ENCODE peak calls at places on chromosomes 6 and 20, in seven cellular contexts. H is T-helper 17 cell; N is activated B cell treated with CpG ODN at 0.5 μM for 24 hours; G is non-pigmented ciliary epithelial cell; A is islet precursor cell; X is stimulated activated CD4-positive, alpha-beta T cell treated with anti-CD3 and anti-CD28 coated beads, Interleukin-2, amount 100 ng/mL, for 48 hours; K is SW480. D is an unnamed sample.

GRCh38 chr6:168045706-168046620 is 33.0 kb downstream of the FRMD1 start:
- DNase-seq in H (no peak), G (no peak), K (no peak), X (no peak), A (peak), N (no peak), D (no peak)

GRCh38 chr20:62274332-62275262 is 28.2 kb upstream of the ADRM1 start:
- DNase-seq in G (no peak), A (no peak), K (no peak), H (no peak), X (no peak), N (no peak), D (no peak)

GRCh38 chr6:155103816-155104366 is 108.8 kb downstream of the TIAM2 start:
- DNase-seq in K (no peak), G (no peak), H (no peak), X (no peak), A (peak), N (no peak), D (no peak)

GRCh38 chr20:50367104-50367674 is 143.0 kb upstream of the PTPN1 start:
- DNase-seq in K (no peak), H (no peak), G (no peak), A (no peak), X (no peak), N (no peak), D (no peak)

GRCh38 chr6:35014341-35014740 is 125.3 kb downstream of the ANKS1A start:
- DNase-seq in H (no peak), X (no peak), K (no peak), A (no peak), G (no peak), N (no peak), D (no peak)

GRCh38 chr20:8228315-8228714 is 96.2 kb downstream of the PLCB1 start:
- DNase-seq in N (no peak), X (no peak), A (no peak), G (no peak), K (no peak), H (no peak), D (no peak)

GRCh38 chr20:53652090-53652858 is 58.6 kb upstream of the ZNF217 start:
- DNase-seq in H (no peak), X (no peak), A (no peak), K (peak), G (no peak), N (no peak), D (no peak)

GRCh38 chr6:143299253-143300166 is 151.0 kb downstream of the ADAT2 start:
- DNase-seq in X (no peak), H (no peak), G (no peak), K (no peak), A (no peak), N (no peak), D (no peak)

GRCh38 chr6:62262283-62262682 is 23.7 kb downstream of the KHDRBS2 start:
- DNase-seq in N (no peak), G (no peak), X (no peak), K (no peak), H (no peak), A (no peak), D (no peak)

GRCh38 chr20:23658989-23659609 is 21.3 kb upstream of the CST3 start:
- DNase-seq in X (no peak), H (no peak), K (peak), G (no peak), A (no peak), N (no peak), D (no peak)

GRCh38 chr20:46901638-46902037 is 7.0 kb downstream of the EYA2 start:
- DNase-seq in K (peak), N (no peak), A (peak), X (no peak), G (no peak), H (no peak), D (no peak)

GRCh38 chr20:58070664-58071499 is 157.6 kb downstream of the ANKRD60 start:
- DNase-seq in H (no peak), K (no peak), G (no peak), N (no peak), A (no peak), X (no peak), D (no peak)

GRCh38 chr6:113825776-113826175 is 31.4 kb upstream of the MARCKS start:
- DNase-seq in N (no peak), A (no peak), X (no peak), K (no peak), H (no peak), G (no peak), D (peak)

GRCh38 chr20:60209048-60209447 is 250.8 kb downstream of the CDH26 start:
- DNase-seq in X (no peak), H (no peak), K (no peak), A (no peak), N (no peak), G (no peak), D (no peak)

GRCh38 chr6:51812231-51812630 is 275.2 kb downstream of the PKHD1 start:
- DNase-seq in X (no peak), N (no peak), A (no peak), G (no peak), K (no peak), H (no peak), D (no peak)

GRCh38 chr20:21901470-21902275 is 196.2 kb downstream of the PAX1 start:
- DNase-seq in X (no peak), A (no peak), H (no peak), G (no peak), K (no peak), N (no peak), D (no peak)

GRCh38 chr6:129105035-129105434 is 222.1 kb downstream of the LAMA2 start:
- DNase-seq in H (no peak), A (peak), K (no peak), N (no peak), X (no peak), G (no peak), D (peak)

GRCh38 chr20:57089701-57090144 is 176.7 kb downstream of the BMP7 start:
- DNase-seq in A (peak), G (no peak), N (peak), H (peak), K (peak), X (peak), D (no peak)

GRCh38 chr6:136527831-136528230 is 22.4 kb downstream of the MAP7 start:
- DNase-seq in N (no peak), K (no peak), H (no peak), X (no peak), A (no peak), G (no peak), D (no peak)

GRCh38 chr20:5492941-5493340 is 176.2 kb upstream of the PROKR2 start:
- DNase-seq in H (no peak), K (no peak), G (no peak), X (no peak), N (no peak), A (no peak), D (no peak)

GRCh38 chr20:62533591-62534495 is 58.0 kb upstream of the GATA5 start:
- DNase-seq in H (no peak), K (no peak), N (no peak), A (no peak), G (no peak), X (no peak), D (no peak)

D was measured in smooth muscle cell of the brain vasculature.